ENCODE peak calls at places on chromosomes 16 and 17, in eight cellular contexts. R is MCF 10A, G is left ventricle myocardium inferior, Y is RPMI7951, X is A549, I is hippocampal formation, C is HTR-8/SVneo, N is endothelial cell. E is an unnamed sample.
A peak's percentile ranks its signal among the peaks of the same experiment; 100 is the strongest.

GRCh38 chr17:76473541-76473985 is 6.2 kb downstream of the AANAT start:
- DNase-seq in R (no peak), G (no peak), Y (no peak), X (no peak), I (no peak), C (no peak), N (peak; percentile 66), E (no peak)

GRCh38 chr17:266701-267656 is 85.5 kb upstream of the DOC2B start:
- DNase-seq in R (no peak), G (peak; percentile 48), Y (peak; percentile 2), X (no peak), I (no peak), C (no peak), N (no peak), E (no peak)

GRCh38 chr16:89277641-89278341 is 60.3 kb downstream of the ZNF778 start:
- DNase-seq in R (no peak), G (peak; percentile 18), Y (no peak), X (no peak), I (no peak), C (no peak), N (no peak), E (no peak)

GRCh38 chr16:87033541-87034300 is 283.5 kb downstream of the C16orf95 start:
- DNase-seq in R (no peak), G (peak; percentile 56), Y (no peak), X (no peak), I (no peak), C (no peak), N (no peak), E (no peak)

GRCh38 chr16:79042886-79043285 is 557.7 kb downstream of the MAF start:
- DNase-seq in R (no peak), G (no peak), Y (no peak), X (no peak), I (no peak), C (no peak), N (no peak), E (no peak)

GRCh38 chr16:4847774-4848587 is 700 bp downstream of the UBN1 start:
- DNase-seq in R (peak; percentile 78), G (peak; percentile 47), Y (peak; percentile 72), X (peak; percentile 41), I (no peak), C (peak; percentile 32), N (peak; percentile 49), E (no peak)

GRCh38 chr17:44348234-44348987 is 3.3 kb downstream of the GRN start:
- DNase-seq in R (peak; percentile 61), G (no peak), Y (peak; percentile 59), X (no peak), I (peak; percentile 46), C (no peak), N (no peak), E (no peak)

GRCh38 chr17:45129426-45129939 is 2.8 kb downstream of the PLCD3 start:
- DNase-seq in R (no peak), G (peak; percentile 47), Y (no peak), X (no peak), I (no peak), C (no peak), N (no peak), E (no peak)

GRCh38 chr16:46961373-46962353 is 11.8 kb downstream of the DNAJA2 start:
- DNase-seq in R (no peak), G (no peak), Y (no peak), X (no peak), I (no peak), C (no peak), N (no peak), E (no peak)

GRCh38 chr16:15829460-15829859 is 27.4 kb downstream of the MYH11 start:
- DNase-seq in R (no peak), G (peak; percentile 52), Y (peak; percentile 18), X (no peak), I (no peak), C (no peak), N (no peak), E (no peak)

GRCh38 chr16:72189865-72190371 is 18.0 kb upstream of the PMFBP1 start:
- DNase-seq in R (peak; percentile 41), G (no peak), Y (peak; percentile 81), X (no peak), I (no peak), C (peak; percentile 46), N (no peak), E (no peak)

GRCh38 chr17:48503747-48504146 is 27.1 kb downstream of the HOXB1 start:
- DNase-seq in R (no peak), G (no peak), Y (no peak), X (no peak), I (no peak), C (no peak), N (no peak), E (no peak)

GRCh38 chr16:964696-965395 is 5.9 kb downstream of the LMF1 start:
- DNase-seq in R (no peak), G (no peak), Y (no peak), X (no peak), I (no peak), C (no peak), N (no peak), E (no peak)

GRCh38 chr17:83149326-83149725 is 69.9 kb downstream of the METRNL start:
- DNase-seq in R (no peak), G (no peak), Y (no peak), X (no peak), I (no peak), C (no peak), N (no peak), E (no peak)

GRCh38 chr17:55340726-55341125 is 76.0 kb downstream of the HLF start:
- DNase-seq in R (no peak), G (no peak), Y (no peak), X (no peak), I (no peak), C (no peak), N (no peak), E (no peak)

GRCh38 chr16:77336637-77337036 is 98.2 kb downstream of the ADAMTS18 start:
- DNase-seq in R (no peak), G (no peak), Y (no peak), X (no peak), I (no peak), C (no peak), N (no peak), E (no peak)

GRCh38 chr17:77352441-77352840 is 211.7 kb downstream of the SEC14L1 start:
- DNase-seq in R (no peak), G (no peak), Y (no peak), X (no peak), I (no peak), C (no peak), N (no peak), E (no peak)

GRCh38 chr17:27458524-27458908 is 2.3 kb downstream of the KSR1 start:
- DNase-seq in R (no peak), G (no peak), Y (no peak), X (no peak), I (no peak), C (no peak), N (no peak), E (no peak)

GRCh38 chr17:47990962-47991731 is 20.2 kb downstream of the CDK5RAP3 start:
- DNase-seq in R (no peak), G (no peak), Y (peak; percentile 79), X (no peak), I (no peak), C (no peak), N (no peak), E (no peak)

GRCh38 chr16:86669937-86670772 is 91.8 kb downstream of the FOXL1 start:
- DNase-seq in R (no peak), G (peak; percentile 66), Y (peak; percentile 46), X (no peak), I (no peak), C (no peak), N (no peak), E (no peak)

GRCh38 chr17:80146121-80147034 is 550 bp downstream of the EIF4A3 start:
- DNase-seq in R (peak; percentile 6), G (no peak), Y (peak; percentile 31), X (no peak), I (no peak), C (no peak), N (peak; percentile 14), E (no peak)

GRCh38 chr17:73546770-73547345 is 97.4 kb downstream of the SDK2 start:
- DNase-seq in R (peak; percentile 71), G (no peak), Y (peak; percentile 50), X (peak; percentile 38), I (no peak), C (peak; percentile 49), N (no peak), E (peak; percentile 43)

GRCh38 chr16:86199871-86200700 is 301.1 kb downstream of the IRF8 start:
- DNase-seq in R (no peak), G (no peak), Y (no peak), X (no peak), I (no peak), C (no peak), N (no peak), E (no peak)